ENCODE peak calls at places on chromosomes 2 and 18, in eight cellular contexts. M is GM12878; E is CD4-positive, alpha-beta memory T cell; T is NCI-H2029; N is NCI-H82; A is right cardiac atrium; P is CD8-positive, alpha-beta memory T cell; X is activated CD8-positive, alpha-beta memory T cell treated with anti-CD3 and anti-CD28 coated beads for 1 hour. W is an unnamed sample.

GRCh38 chr2:174334781-174335604 is at the start of gene SP9:
- DNase-seq in M (no peak), E (no peak), T (no peak), N (peak; percentile 91), A (no peak), P (no peak), X (no peak), W (no peak)

GRCh38 chr2:236167297-236168109 is 683 bp downstream of the GBX2 start:
- DNase-seq in M (no peak), E (no peak), T (peak; percentile 40), N (peak; percentile 51), A (peak; percentile 58), P (no peak), X (no peak), W (no peak)

GRCh38 chr2:2768476-2768875 is 437.4 kb upstream of the MYT1L start:
- DNase-seq in M (no peak), E (no peak), T (no peak), N (no peak), A (no peak), P (no peak), X (no peak), W (no peak)

GRCh38 chr2:222532315-222532714 is 108.0 kb downstream of the SGPP2 start:
- DNase-seq in M (no peak), E (no peak), T (no peak), N (no peak), A (no peak), P (no peak), X (no peak), W (no peak)

GRCh38 chr2:4278392-4278791 is 575.0 kb downstream of the DCDC2C start:
- DNase-seq in M (no peak), E (no peak), T (no peak), N (no peak), A (no peak), P (no peak), X (no peak), W (no peak)

GRCh38 chr18:985301-985700 is 80.6 kb downstream of the ADCYAP1 start:
- DNase-seq in M (no peak), E (no peak), T (peak; percentile 92), N (peak; percentile 86), A (no peak), P (no peak), X (no peak), W (peak; percentile 26)

GRCh38 chr2:25303517-25304338 is 38.0 kb downstream of the DNMT3A start:
- DNase-seq in M (no peak), E (no peak), T (no peak), N (peak; percentile 87), A (peak; percentile 59), P (no peak), X (no peak), W (no peak)

GRCh38 chr2:65955259-65955658 is 479.7 kb upstream of the MEIS1 start:
- DNase-seq in M (no peak), E (no peak), T (no peak), N (no peak), A (no peak), P (no peak), X (no peak), W (no peak)

GRCh38 chr2:199339826-199340605 is 117.7 kb downstream of the SATB2 start:
- DNase-seq in M (no peak), E (no peak), T (no peak), N (no peak), A (no peak), P (no peak), X (no peak), W (peak; percentile 11)

GRCh38 chr2:229141626-229142025 is 129.5 kb downstream of the PID1 start:
- DNase-seq in M (no peak), E (no peak), T (no peak), N (no peak), A (no peak), P (no peak), X (no peak), W (no peak)

GRCh38 chr18:21672868-21673267 is 31.7 kb downstream of the ABHD3 start:
- DNase-seq in M (no peak), E (no peak), T (no peak), N (peak; percentile 23), A (no peak), P (no peak), X (no peak), W (no peak)

GRCh38 chr2:57973621-57974186 is 72.9 kb upstream of the VRK2 start:
- DNase-seq in M (no peak), E (no peak), T (no peak), N (no peak), A (no peak), P (no peak), X (no peak), W (no peak)

GRCh38 chr2:30276455-30276911 is 45.1 kb downstream of the LBH start:
- DNase-seq in M (no peak), E (no peak), T (no peak), N (no peak), A (no peak), P (no peak), X (no peak), W (no peak)

GRCh38 chr18:47898055-47898454 is 32.4 kb downstream of the SMAD2 start:
- DNase-seq in M (no peak), E (no peak), T (no peak), N (peak; percentile 61), A (no peak), P (no peak), X (no peak), W (no peak)

GRCh38 chr2:88543541-88544057 is 83.7 kb downstream of the EIF2AK3 start:
- DNase-seq in M (no peak), E (no peak), T (no peak), N (no peak), A (no peak), P (no peak), X (no peak), W (no peak)

GRCh38 chr2:131156452-131157149 is 51.5 kb downstream of the PLEKHB2 start:
- DNase-seq in M (no peak), E (no peak), T (no peak), N (no peak), A (no peak), P (no peak), X (no peak), W (no peak)

GRCh38 chr2:65396348-65397026 is 35.9 kb downstream of the SPRED2 start:
- DNase-seq in M (no peak), E (no peak), T (no peak), N (no peak), A (no peak), P (no peak), X (no peak), W (no peak)

GRCh38 chr2:160635488-160635887 is 141.9 kb upstream of the RBMS1 start:
- DNase-seq in M (no peak), E (no peak), T (no peak), N (no peak), A (peak; percentile 62), P (no peak), X (no peak), W (no peak)

GRCh38 chr2:145753209-145753608 is 1233.3 kb upstream of the ZEB2 start:
- DNase-seq in M (no peak), E (no peak), T (no peak), N (peak; percentile 49), A (no peak), P (no peak), X (no peak), W (no peak)

GRCh38 chr2:121626777-121627524 is 22.3 kb downstream of the CLASP1 start:
- DNase-seq in M (no peak), E (no peak), T (no peak), N (no peak), A (no peak), P (no peak), X (no peak), W (no peak)

GRCh38 chr2:84537251-84537650 is 21.0 kb downstream of the DNAH6 start:
- DNase-seq in M (no peak), E (no peak), T (no peak), N (no peak), A (no peak), P (no peak), X (no peak), W (no peak)

GRCh38 chr18:35345460-35345921 is 1.3 kb upstream of the ZNF24 start:
- DNase-seq in M (peak; percentile 17), E (no peak), T (peak; percentile 71), N (no peak), A (no peak), P (no peak), X (no peak), W (no peak)

GRCh38 chr2:37944268-37944667 is 19.2 kb downstream of the RMDN2 start:
- DNase-seq in M (no peak), E (no peak), T (no peak), N (no peak), A (no peak), P (no peak), X (no peak), W (no peak)

GRCh38 chr2:222336931-222337330 is 38.1 kb upstream of the PAX3 start:
- DNase-seq in M (no peak), E (no peak), T (no peak), N (no peak), A (no peak), P (no peak), X (no peak), W (no peak)

GRCh38 chr2:236573066-236573929 is 3.7 kb downstream of the ACKR3 start:
- DNase-seq in M (no peak), E (no peak), T (no peak), N (no peak), A (no peak), P (no peak), X (no peak), W (no peak)

GRCh38 chr2:119218478-119219064 is 5.1 kb upstream of the STEAP3 start:
- DNase-seq in M (no peak), E (no peak), T (peak; percentile 74), N (peak; percentile 88), A (peak; percentile 71), P (no peak), X (no peak), W (peak; percentile 22)

GRCh38 chr2:134253804-134254203 is at the start of gene MGAT5:
- DNase-seq in M (no peak), E (no peak), T (peak; percentile 91), N (no peak), A (no peak), P (no peak), X (no peak), W (no peak)

GRCh38 chr2:100704156-100704555 is 115.8 kb upstream of the NPAS2 start:
- DNase-seq in M (no peak), E (no peak), T (no peak), N (no peak), A (no peak), P (no peak), X (no peak), W (no peak)

W was measured in NCI-H460.